ENCODE peak calls at places on chromosomes 13 and 19, in five cellular contexts. W is esophagus muscularis mucosa; R is CD8-positive, alpha-beta memory T cell; Y is G401; O is lower leg skin. F is an unnamed sample.

GRCh38 chr19:28956421-28956820 is 256.5 kb downstream of the UQCRFS1 start:
- DNase-seq in W (no peak), R (no peak), Y (no peak), O (no peak), F (no peak)

GRCh38 chr13:33845572-33846305 is 27.8 kb downstream of the RFC3 start:
- DNase-seq in W (no peak), R (no peak), Y (no peak), O (no peak), F (no peak)

GRCh38 chr13:35292329-35292728 is 184.2 kb downstream of the MAB21L1 start:
- DNase-seq in W (no peak), R (no peak), Y (peak), O (no peak), F (no peak)

GRCh38 chr13:79455331-79455730 is 25.6 kb upstream of the NDFIP2 start:
- DNase-seq in W (no peak), R (no peak), Y (no peak), O (no peak), F (no peak)

GRCh38 chr19:44749994-44750393 is 1.5 kb downstream of the BCL3 start:
- DNase-seq in W (no peak), R (no peak), Y (no peak), O (no peak), F (no peak)

GRCh38 chr13:69903081-69903480 is 204.5 kb upstream of the ATXN8OS start:
- DNase-seq in W (no peak), R (no peak), Y (no peak), O (no peak), F (no peak)

GRCh38 chr13:39269411-39269810 is 231.2 kb downstream of the NHLRC3 start:
- DNase-seq in W (no peak), R (no peak), Y (peak), O (no peak), F (no peak)

GRCh38 chr13:33611016-33611805 is 206.7 kb upstream of the RFC3 start:
- DNase-seq in W (peak), R (no peak), Y (peak), O (no peak), F (peak)

GRCh38 chr19:17488593-17489391 is 18.5 kb downstream of the SLC27A1 start:
- DNase-seq in W (no peak), R (peak), Y (peak), O (peak), F (peak)

GRCh38 chr13:113598081-113598410 is 13.5 kb downstream of the TFDP1 start:
- DNase-seq in W (no peak), R (no peak), Y (no peak), O (no peak), F (no peak)

GRCh38 chr13:40384976-40385857 is 281.2 kb downstream of the FOXO1 start:
- DNase-seq in W (no peak), R (no peak), Y (no peak), O (no peak), F (no peak)

GRCh38 chr13:51364404-51365008 is 25.0 kb downstream of the SERPINE3 start:
- DNase-seq in W (no peak), R (no peak), Y (no peak), O (no peak), F (no peak)

GRCh38 chr19:19474950-19475781 is 40.2 kb downstream of the TSSK6 start:
- DNase-seq in W (no peak), R (no peak), Y (no peak), O (no peak), F (peak)

GRCh38 chr13:36328821-36329220 is 17.4 kb downstream of the SPART start:
- DNase-seq in W (no peak), R (no peak), Y (no peak), O (no peak), F (no peak)

GRCh38 chr13:108322206-108322824 is 52.8 kb downstream of the TNFSF13B start:
- DNase-seq in W (no peak), R (no peak), Y (peak), O (no peak), F (peak)

GRCh38 chr19:30240904-30241695 is 131.1 kb upstream of the ZNF536 start:
- DNase-seq in W (no peak), R (no peak), Y (peak), O (peak), F (no peak)

GRCh38 chr19:56126983-56127780 is 6.1 kb upstream of the ZNF787 start:
- DNase-seq in W (no peak), R (no peak), Y (no peak), O (no peak), F (peak)

GRCh38 chr13:39350461-39350881 is 252.5 kb downstream of the LHFPL6 start:
- DNase-seq in W (no peak), R (no peak), Y (peak), O (no peak), F (peak)

GRCh38 chr19:48418317-48419064 is 25.0 kb downstream of the GRIN2D start:
- DNase-seq in W (no peak), R (no peak), Y (no peak), O (no peak), F (peak)

GRCh38 chr19:33280351-33280921 is 21.9 kb downstream of the CEBPA start:
- DNase-seq in W (no peak), R (no peak), Y (no peak), O (no peak), F (no peak)

GRCh38 chr13:43054803-43055802 is 31.7 kb downstream of the DNAJC15 start:
- DNase-seq in W (no peak), R (no peak), Y (no peak), O (no peak), F (peak)

GRCh38 chr19:40424637-40425449 is 949 bp downstream of the SERTAD1 start:
- DNase-seq in W (no peak), R (no peak), Y (no peak), O (no peak), F (no peak)

GRCh38 chr13:108561152-108561551 is 68.3 kb upstream of the MYO16 start:
- DNase-seq in W (no peak), R (no peak), Y (no peak), O (no peak), F (no peak)

GRCh38 chr13:65932587-65933239 is 1297.4 kb downstream of the PCDH9 start:
- DNase-seq in W (no peak), R (no peak), Y (no peak), O (no peak), F (no peak)

GRCh38 chr19:55080915-55081772 is 5.5 kb downstream of the EPS8L1 start:
- DNase-seq in W (no peak), R (peak), Y (peak), O (peak), F (peak)

GRCh38 chr19:50772408-50773311 is 2.4 kb downstream of the GPR32 start:
- DNase-seq in W (no peak), R (no peak), Y (peak), O (no peak), F (peak)

GRCh38 chr19:11673608-11674041 is 65.1 kb downstream of the ZNF823 start:
- DNase-seq in W (no peak), R (no peak), Y (peak), O (peak), F (peak)

GRCh38 chr13:44234566-44234965 is 139.1 kb upstream of the SERP2 start:
- DNase-seq in W (no peak), R (no peak), Y (no peak), O (no peak), F (no peak)

GRCh38 chr13:107941345-107942029 is 273.8 kb downstream of the LIG4 start:
- DNase-seq in W (no peak), R (no peak), Y (no peak), O (no peak), F (no peak)

GRCh38 chr19:50359432-50359818 is 6.0 kb downstream of the NAPSA start:
- DNase-seq in W (no peak), R (no peak), Y (no peak), O (no peak), F (no peak)

GRCh38 chr13:64278493-64278892 is 2862.8 kb upstream of the PCDH20 start:
- DNase-seq in W (no peak), R (no peak), Y (no peak), O (no peak), F (no peak)

GRCh38 chr13:63605962-63606361 is 2190.3 kb upstream of the PCDH20 start:
- DNase-seq in W (no peak), R (no peak), Y (no peak), O (no peak), F (no peak)

GRCh38 chr13:27401210-27401609 is 23.2 kb upstream of the GTF3A start:
- DNase-seq in W (no peak), R (no peak), Y (no peak), O (no peak), F (no peak)

GRCh38 chr19:18637644-18638630 is 1.1 kb downstream of the KLHL26 start:
- DNase-seq in W (no peak), R (no peak), Y (peak), O (no peak), F (peak)

GRCh38 chr19:18379803-18380747 is 5.9 kb upstream of the GDF15 start:
- DNase-seq in W (peak), R (no peak), Y (no peak), O (peak), F (peak)

F was measured in H7.